ENCODE peak calls at places on chromosomes 12 and 14, in seven cellular contexts. One of them, this sample, is unnamed. For H3K4me1, the result is how much of the 10 kb centered on the place peaks cover.

GRCh38 chr14:69571449-69571878 is 3.2 kb downstream of the CCDC177 start:
- DNase-seq in lung: no peak
- DNase-seq in uterus: no peak
- DNase-seq in fibroblast of lung: no peak
- DNase-seq in ovary: no peak
- DNase-seq in IMR-90: no peak
- DNase-seq in HCT116: no peak
- DNase-seq in this sample: no peak

GRCh38 chr12:105382771-105383632 is 52.5 kb downstream of the C12orf75 start:
- DNase-seq in lung: no peak
- DNase-seq in uterus: peak
- DNase-seq in fibroblast of lung: peak
- DNase-seq in ovary: no peak
- DNase-seq in IMR-90: peak
- DNase-seq in HCT116: peak
- DNase-seq in this sample: no peak

GRCh38 chr12:111673503-111673902 is 12.3 kb downstream of the BRAP start:
- DNase-seq in lung: no peak
- DNase-seq in uterus: no peak
- DNase-seq in fibroblast of lung: no peak
- DNase-seq in ovary: no peak
- DNase-seq in IMR-90: peak
- DNase-seq in HCT116: peak
- DNase-seq in this sample: no peak

GRCh38 chr12:116604151-116604550 is 45.0 kb downstream of the MAP1LC3B2 start:
- DNase-seq in lung: no peak
- DNase-seq in uterus: peak
- DNase-seq in fibroblast of lung: no peak
- DNase-seq in ovary: peak
- DNase-seq in IMR-90: no peak
- DNase-seq in HCT116: no peak
- DNase-seq in this sample: no peak

GRCh38 chr12:25377475-25378179 is 126.9 kb upstream of the KRAS start:
- DNase-seq in lung: no peak
- DNase-seq in uterus: no peak
- DNase-seq in fibroblast of lung: peak
- DNase-seq in ovary: no peak
- DNase-seq in IMR-90: peak
- DNase-seq in HCT116: no peak
- DNase-seq in this sample: no peak

GRCh38 chr14:102035914-102036313 is 50.9 kb downstream of the HSP90AA1 start:
- DNase-seq in lung: no peak
- DNase-seq in uterus: no peak
- DNase-seq in fibroblast of lung: no peak
- DNase-seq in ovary: no peak
- DNase-seq in IMR-90: no peak
- DNase-seq in HCT116: no peak
- DNase-seq in this sample: no peak

GRCh38 chr12:66514581-66514980 is 164.3 kb downstream of the GRIP1 start:
- DNase-seq in lung: no peak
- DNase-seq in uterus: no peak
- DNase-seq in fibroblast of lung: peak
- DNase-seq in ovary: no peak
- DNase-seq in IMR-90: no peak
- DNase-seq in HCT116: no peak
- DNase-seq in this sample: no peak

GRCh38 chr12:117141097-117141898 is 42.1 kb upstream of the TESC start:
- DNase-seq in lung: peak
- DNase-seq in uterus: no peak
- DNase-seq in fibroblast of lung: no peak
- DNase-seq in ovary: no peak
- DNase-seq in IMR-90: no peak
- DNase-seq in HCT116: no peak
- DNase-seq in this sample: no peak

GRCh38 chr14:102776761-102777710 is at the start of gene TRAF3:
- DNase-seq in lung: peak
- DNase-seq in uterus: peak
- DNase-seq in fibroblast of lung: peak
- DNase-seq in ovary: peak
- DNase-seq in IMR-90: peak
- DNase-seq in HCT116: no peak
- DNase-seq in this sample: no peak

GRCh38 chr12:57887631-57888406 is 41.3 kb upstream of the CTDSP2 start:
- DNase-seq in lung: peak
- DNase-seq in uterus: peak
- DNase-seq in fibroblast of lung: peak
- DNase-seq in ovary: no peak
- DNase-seq in IMR-90: peak
- DNase-seq in HCT116: no peak
- DNase-seq in this sample: no peak

GRCh38 chr14:99357856-99358390 is 85.9 kb upstream of the BCL11B start:
- DNase-seq in lung: no peak
- DNase-seq in uterus: no peak
- DNase-seq in fibroblast of lung: no peak
- DNase-seq in ovary: no peak
- DNase-seq in IMR-90: no peak
- DNase-seq in HCT116: no peak
- DNase-seq in this sample: no peak

GRCh38 chr14:44700694-44701093 is 193.6 kb upstream of the FSCB start:
- DNase-seq in lung: no peak
- DNase-seq in uterus: no peak
- DNase-seq in fibroblast of lung: no peak
- DNase-seq in ovary: no peak
- DNase-seq in IMR-90: no peak
- DNase-seq in HCT116: no peak
- DNase-seq in this sample: no peak

GRCh38 chr12:42129595-42130204 is 15.0 kb downstream of the GXYLT1 start:
- DNase-seq in lung: no peak
- DNase-seq in uterus: peak
- DNase-seq in fibroblast of lung: peak
- DNase-seq in ovary: no peak
- DNase-seq in IMR-90: peak
- DNase-seq in HCT116: peak
- DNase-seq in this sample: no peak

GRCh38 chr12:5188413-5188930 is 144.8 kb downstream of the KCNA5 start:
- DNase-seq in lung: no peak
- DNase-seq in uterus: no peak
- DNase-seq in fibroblast of lung: peak
- DNase-seq in ovary: no peak
- DNase-seq in IMR-90: no peak
- DNase-seq in HCT116: no peak
- DNase-seq in this sample: no peak

GRCh38 chr14:44438936-44439335 is 68.1 kb downstream of the FSCB start:
- DNase-seq in lung: no peak
- DNase-seq in uterus: no peak
- DNase-seq in fibroblast of lung: no peak
- DNase-seq in ovary: no peak
- DNase-seq in IMR-90: no peak
- DNase-seq in HCT116: no peak
- DNase-seq in this sample: no peak

GRCh38 chr12:40086471-40086870 is 19.4 kb downstream of the SLC2A13 start:
- DNase-seq in lung: no peak
- DNase-seq in uterus: no peak
- DNase-seq in fibroblast of lung: no peak
- DNase-seq in ovary: no peak
- DNase-seq in IMR-90: no peak
- DNase-seq in HCT116: no peak
- DNase-seq in this sample: no peak

GRCh38 chr14:74575936-74576335 is 36.1 kb downstream of the LTBP2 start:
- DNase-seq in lung: no peak
- DNase-seq in uterus: no peak
- DNase-seq in fibroblast of lung: no peak
- DNase-seq in ovary: no peak
- DNase-seq in IMR-90: no peak
- DNase-seq in HCT116: no peak
- DNase-seq in this sample: no peak
- H3K4me1 ChIP-seq in lung: under half
- H3K4me1 ChIP-seq in uterus: under half
- H3K4me1 ChIP-seq in fibroblast of lung: half or more
- H3K4me1 ChIP-seq in ovary: under half
- H3K4me1 ChIP-seq in IMR-90: half or more
- H3K4me1 ChIP-seq in HCT116: under half
- H3K4me1 ChIP-seq in this sample: under half

GRCh38 chr14:59190372-59190771 is 1.9 kb downstream of the DAAM1 start:
- DNase-seq in lung: no peak
- DNase-seq in uterus: peak
- DNase-seq in fibroblast of lung: no peak
- DNase-seq in ovary: no peak
- DNase-seq in IMR-90: no peak
- DNase-seq in HCT116: no peak
- DNase-seq in this sample: no peak
- H3K4me3 ChIP-seq in lung: peak
- H3K4me3 ChIP-seq in uterus: peak
- H3K4me3 ChIP-seq in fibroblast of lung: peak
- H3K4me3 ChIP-seq in ovary: peak
- H3K4me3 ChIP-seq in IMR-90: peak
- H3K4me3 ChIP-seq in HCT116: peak
- H3K4me3 ChIP-seq in this sample: peak

GRCh38 chr14:60695327-60695726 is 28.8 kb downstream of the SIX4 start:
- DNase-seq in lung: no peak
- DNase-seq in uterus: no peak
- DNase-seq in fibroblast of lung: no peak
- DNase-seq in ovary: no peak
- DNase-seq in IMR-90: no peak
- DNase-seq in HCT116: no peak
- DNase-seq in this sample: no peak

GRCh38 chr14:60705100-60705499 is 19.1 kb downstream of the SIX4 start:
- DNase-seq in lung: no peak
- DNase-seq in uterus: no peak
- DNase-seq in fibroblast of lung: no peak
- DNase-seq in ovary: no peak
- DNase-seq in IMR-90: no peak
- DNase-seq in HCT116: no peak
- DNase-seq in this sample: no peak

DNA sequence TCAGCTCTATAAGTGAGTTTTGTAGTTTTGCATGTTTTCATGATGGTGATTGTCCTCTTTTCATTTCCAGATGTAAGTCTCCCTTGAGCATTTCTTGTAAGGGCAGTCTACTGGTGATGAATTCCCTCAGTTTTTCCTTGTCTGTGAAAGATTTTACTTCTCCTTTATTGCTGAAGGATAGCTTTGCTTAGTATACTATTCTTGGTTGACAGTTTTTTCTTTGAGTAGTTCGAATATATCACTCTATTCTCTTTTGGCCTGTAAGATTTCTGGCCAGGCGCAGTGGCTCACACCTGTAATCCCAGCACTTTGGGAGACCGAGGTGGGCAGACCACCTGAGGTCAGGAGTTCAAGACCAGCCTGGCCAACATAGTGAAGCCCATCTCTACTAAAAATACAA is 23.6 kb downstream of the SIX4 start:
- DNase-seq in lung: no peak
- DNase-seq in uterus: no peak
- DNase-seq in fibroblast of lung: no peak
- DNase-seq in ovary: no peak
- DNase-seq in IMR-90: no peak
- DNase-seq in HCT116: no peak
- DNase-seq in this sample: no peak
- TF ChIP-seq CTCF in lung: no peak
- TF ChIP-seq CTCF in uterus: no peak
- TF ChIP-seq CTCF in fibroblast of lung: no peak
- TF ChIP-seq CTCF in ovary: no peak
- TF ChIP-seq CTCF in IMR-90: no peak
- TF ChIP-seq CTCF in HCT116: no peak
- TF ChIP-seq CTCF in this sample: no peak

GRCh38 chr14:49861923-49862673 is 9.5 kb upstream of the NEMF start:
- DNase-seq in lung: peak
- DNase-seq in uterus: peak
- DNase-seq in fibroblast of lung: peak
- DNase-seq in ovary: peak
- DNase-seq in IMR-90: peak
- DNase-seq in HCT116: peak
- DNase-seq in this sample: peak
- H3K4me1 ChIP-seq in lung: under half
- H3K4me1 ChIP-seq in uterus: under half
- H3K4me1 ChIP-seq in fibroblast of lung: under half
- H3K4me1 ChIP-seq in ovary: under half
- H3K4me1 ChIP-seq in IMR-90: under half
- H3K4me1 ChIP-seq in HCT116: under half
- H3K4me1 ChIP-seq in this sample: under half

DNA sequence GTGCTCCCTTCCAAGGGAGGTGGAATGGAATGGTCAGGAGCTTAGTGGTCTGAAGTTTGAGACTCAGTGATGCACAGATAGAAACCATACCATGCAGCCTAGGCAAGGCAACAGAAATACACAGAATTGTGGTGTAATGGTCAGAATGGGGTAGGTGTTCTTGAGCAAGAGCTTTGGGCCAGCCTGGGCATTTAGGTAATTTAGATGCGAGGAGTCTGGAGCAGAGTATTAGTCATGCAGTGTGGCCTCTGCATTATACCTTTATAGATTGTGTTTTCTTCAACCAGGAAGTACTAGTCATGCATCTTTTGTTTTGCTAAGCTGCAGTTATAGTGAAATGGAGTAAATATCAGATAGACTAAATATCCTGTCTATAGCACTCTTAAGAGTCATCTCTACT is 118.3 kb downstream of the DAAM1 start:
- DNase-seq in lung: no peak
- DNase-seq in uterus: no peak
- DNase-seq in fibroblast of lung: peak
- DNase-seq in ovary: no peak
- DNase-seq in IMR-90: peak
- DNase-seq in HCT116: no peak
- DNase-seq in this sample: no peak
- H3K4me3 ChIP-seq in lung: no peak
- H3K4me3 ChIP-seq in uterus: no peak
- H3K4me3 ChIP-seq in fibroblast of lung: no peak
- H3K4me3 ChIP-seq in ovary: no peak
- H3K4me3 ChIP-seq in IMR-90: no peak
- H3K4me3 ChIP-seq in HCT116: no peak
- H3K4me3 ChIP-seq in this sample: no peak

GRCh38 chr12:7061596-7061995 is 1.1 kb downstream of the C1S start:
- DNase-seq in lung: no peak
- DNase-seq in uterus: no peak
- DNase-seq in fibroblast of lung: no peak
- DNase-seq in ovary: no peak
- DNase-seq in IMR-90: no peak
- DNase-seq in HCT116: no peak
- DNase-seq in this sample: no peak

GRCh38 chr12:7059780-7060179 is 738 bp upstream of the C1S start:
- DNase-seq in lung: no peak
- DNase-seq in uterus: no peak
- DNase-seq in fibroblast of lung: no peak
- DNase-seq in ovary: no peak
- DNase-seq in IMR-90: no peak
- DNase-seq in HCT116: no peak
- DNase-seq in this sample: no peak

GRCh38 chr12:7061138-7061537 is 620 bp downstream of the C1S start:
- DNase-seq in lung: no peak
- DNase-seq in uterus: no peak
- DNase-seq in fibroblast of lung: no peak
- DNase-seq in ovary: no peak
- DNase-seq in IMR-90: no peak
- DNase-seq in HCT116: no peak
- DNase-seq in this sample: no peak

GRCh38 chr12:7058850-7059249 is 1.7 kb upstream of the C1S start:
- DNase-seq in lung: no peak
- DNase-seq in uterus: no peak
- DNase-seq in fibroblast of lung: no peak
- DNase-seq in ovary: no peak
- DNase-seq in IMR-90: no peak
- DNase-seq in HCT116: no peak
- DNase-seq in this sample: no peak

GRCh38 chr12:7060353-7060954 is at the start of gene C1S:
- DNase-seq in lung: peak
- DNase-seq in uterus: peak
- DNase-seq in fibroblast of lung: peak
- DNase-seq in ovary: peak
- DNase-seq in IMR-90: peak
- DNase-seq in HCT116: no peak
- DNase-seq in this sample: peak
- TF ChIP-seq CTCF in lung: peak
- TF ChIP-seq CTCF in uterus: peak
- TF ChIP-seq CTCF in fibroblast of lung: peak
- TF ChIP-seq CTCF in ovary: peak
- TF ChIP-seq CTCF in IMR-90: peak
- TF ChIP-seq CTCF in HCT116: peak
- TF ChIP-seq CTCF in this sample: peak

This sample was measured in right atrium auricular region.